ENCODE peak calls at places on chromosomes 5 and 9, in five cellular contexts. One of them, this sample, is unnamed.

GRCh38 chr9:34328500-34328982 is 527 bp downstream of the KIF24 start:
- DNase-seq in putamen: no peak
- DNase-seq in stimulated activated CD4-positive, alpha-beta T cell treated with anti-CD3 and anti-CD28 coated beads, Interleukin-2, amount 100 ng/mL, for 48 hours: no peak
- DNase-seq in COR-L47: peak; percentile 36
- DNase-seq in body of pancreas: no peak
- DNase-seq in this sample: no peak

GRCh38 chr9:134323741-134324358 is 2.4 kb upstream of the RXRA start:
- DNase-seq in putamen: no peak
- DNase-seq in stimulated activated CD4-positive, alpha-beta T cell treated with anti-CD3 and anti-CD28 coated beads, Interleukin-2, amount 100 ng/mL, for 48 hours: no peak
- DNase-seq in COR-L47: no peak
- DNase-seq in body of pancreas: peak; percentile 51
- DNase-seq in this sample: no peak

GRCh38 chr5:67773439-67773988 is 442.0 kb upstream of the PIK3R1 start:
- DNase-seq in putamen: peak; percentile 93
- DNase-seq in stimulated activated CD4-positive, alpha-beta T cell treated with anti-CD3 and anti-CD28 coated beads, Interleukin-2, amount 100 ng/mL, for 48 hours: no peak
- DNase-seq in COR-L47: peak; percentile 12
- DNase-seq in body of pancreas: no peak
- DNase-seq in this sample: no peak

GRCh38 chr9:134291452-134291881 is 34.8 kb upstream of the RXRA start:
- DNase-seq in putamen: no peak
- DNase-seq in stimulated activated CD4-positive, alpha-beta T cell treated with anti-CD3 and anti-CD28 coated beads, Interleukin-2, amount 100 ng/mL, for 48 hours: no peak
- DNase-seq in COR-L47: no peak
- DNase-seq in body of pancreas: no peak
- DNase-seq in this sample: no peak

GRCh38 chr9:133037775-133038174 is 7.0 kb downstream of the GTF3C5 start:
- DNase-seq in putamen: no peak
- DNase-seq in stimulated activated CD4-positive, alpha-beta T cell treated with anti-CD3 and anti-CD28 coated beads, Interleukin-2, amount 100 ng/mL, for 48 hours: no peak
- DNase-seq in COR-L47: no peak
- DNase-seq in body of pancreas: no peak
- DNase-seq in this sample: no peak

GRCh38 chr9:41229408-41230401 is 40.6 kb upstream of the ZNG1F start:
- DNase-seq in putamen: no peak
- DNase-seq in stimulated activated CD4-positive, alpha-beta T cell treated with anti-CD3 and anti-CD28 coated beads, Interleukin-2, amount 100 ng/mL, for 48 hours: no peak
- DNase-seq in COR-L47: no peak
- DNase-seq in body of pancreas: no peak
- DNase-seq in this sample: no peak

GRCh38 chr9:131868766-131869165 is 128.9 kb upstream of the RAPGEF1 start:
- DNase-seq in putamen: peak; percentile 50
- DNase-seq in stimulated activated CD4-positive, alpha-beta T cell treated with anti-CD3 and anti-CD28 coated beads, Interleukin-2, amount 100 ng/mL, for 48 hours: no peak
- DNase-seq in COR-L47: no peak
- DNase-seq in body of pancreas: no peak
- DNase-seq in this sample: no peak

GRCh38 chr5:124746252-124746915 is at the start of gene ZNF608:
- DNase-seq in putamen: no peak
- DNase-seq in stimulated activated CD4-positive, alpha-beta T cell treated with anti-CD3 and anti-CD28 coated beads, Interleukin-2, amount 100 ng/mL, for 48 hours: no peak
- DNase-seq in COR-L47: peak; percentile 36
- DNase-seq in body of pancreas: peak; percentile 34
- DNase-seq in this sample: no peak

GRCh38 chr9:124472770-124473169 is 22.5 kb downstream of the ADGRD2 start:
- DNase-seq in putamen: no peak
- DNase-seq in stimulated activated CD4-positive, alpha-beta T cell treated with anti-CD3 and anti-CD28 coated beads, Interleukin-2, amount 100 ng/mL, for 48 hours: no peak
- DNase-seq in COR-L47: no peak
- DNase-seq in body of pancreas: no peak
- DNase-seq in this sample: no peak

GRCh38 chr5:103260951-103261350 is 2.4 kb downstream of the MACIR start:
- DNase-seq in putamen: no peak
- DNase-seq in stimulated activated CD4-positive, alpha-beta T cell treated with anti-CD3 and anti-CD28 coated beads, Interleukin-2, amount 100 ng/mL, for 48 hours: no peak
- DNase-seq in COR-L47: no peak
- DNase-seq in body of pancreas: no peak
- DNase-seq in this sample: no peak

GRCh38 chr5:69449511-69449910 is 34.6 kb downstream of the MARVELD2 start:
- DNase-seq in putamen: no peak
- DNase-seq in stimulated activated CD4-positive, alpha-beta T cell treated with anti-CD3 and anti-CD28 coated beads, Interleukin-2, amount 100 ng/mL, for 48 hours: no peak
- DNase-seq in COR-L47: no peak
- DNase-seq in body of pancreas: no peak
- DNase-seq in this sample: no peak

GRCh38 chr9:119268985-119269384 is 100.2 kb downstream of the BRINP1 start:
- DNase-seq in putamen: no peak
- DNase-seq in stimulated activated CD4-positive, alpha-beta T cell treated with anti-CD3 and anti-CD28 coated beads, Interleukin-2, amount 100 ng/mL, for 48 hours: no peak
- DNase-seq in COR-L47: no peak
- DNase-seq in body of pancreas: no peak
- DNase-seq in this sample: no peak

GRCh38 chr5:149658299-149658698 is 71.8 kb upstream of the PPARGC1B start:
- DNase-seq in putamen: no peak
- DNase-seq in stimulated activated CD4-positive, alpha-beta T cell treated with anti-CD3 and anti-CD28 coated beads, Interleukin-2, amount 100 ng/mL, for 48 hours: no peak
- DNase-seq in COR-L47: no peak
- DNase-seq in body of pancreas: peak; percentile 31
- DNase-seq in this sample: no peak

GRCh38 chr9:630817-631216 is 210.7 kb upstream of the DMRT1 start:
- DNase-seq in putamen: no peak
- DNase-seq in stimulated activated CD4-positive, alpha-beta T cell treated with anti-CD3 and anti-CD28 coated beads, Interleukin-2, amount 100 ng/mL, for 48 hours: no peak
- DNase-seq in COR-L47: no peak
- DNase-seq in body of pancreas: no peak
- DNase-seq in this sample: no peak

GRCh38 chr5:39209924-39210323 is 9.4 kb downstream of the FYB1 start:
- DNase-seq in putamen: no peak
- DNase-seq in stimulated activated CD4-positive, alpha-beta T cell treated with anti-CD3 and anti-CD28 coated beads, Interleukin-2, amount 100 ng/mL, for 48 hours: peak; percentile 64
- DNase-seq in COR-L47: no peak
- DNase-seq in body of pancreas: no peak
- DNase-seq in this sample: peak; percentile 22

GRCh38 chr5:464843-465590 is 22.0 kb downstream of the EXOC3 start:
- DNase-seq in putamen: no peak
- DNase-seq in stimulated activated CD4-positive, alpha-beta T cell treated with anti-CD3 and anti-CD28 coated beads, Interleukin-2, amount 100 ng/mL, for 48 hours: no peak
- DNase-seq in COR-L47: no peak
- DNase-seq in body of pancreas: peak; percentile 6
- DNase-seq in this sample: no peak

GRCh38 chr5:150317048-150318003 is 14.6 kb upstream of the ARSI start:
- DNase-seq in putamen: no peak
- DNase-seq in stimulated activated CD4-positive, alpha-beta T cell treated with anti-CD3 and anti-CD28 coated beads, Interleukin-2, amount 100 ng/mL, for 48 hours: no peak
- DNase-seq in COR-L47: no peak
- DNase-seq in body of pancreas: no peak
- DNase-seq in this sample: no peak

GRCh38 chr5:6556802-6557102 is 76.1 kb downstream of the NSUN2 start:
- DNase-seq in putamen: no peak
- DNase-seq in stimulated activated CD4-positive, alpha-beta T cell treated with anti-CD3 and anti-CD28 coated beads, Interleukin-2, amount 100 ng/mL, for 48 hours: no peak
- DNase-seq in COR-L47: no peak
- DNase-seq in body of pancreas: no peak
- DNase-seq in this sample: no peak

GRCh38 chr5:142680605-142681259 is 5.2 kb downstream of the FGF1 start:
- DNase-seq in putamen: no peak
- DNase-seq in stimulated activated CD4-positive, alpha-beta T cell treated with anti-CD3 and anti-CD28 coated beads, Interleukin-2, amount 100 ng/mL, for 48 hours: no peak
- DNase-seq in COR-L47: no peak
- DNase-seq in body of pancreas: peak; percentile 57
- DNase-seq in this sample: no peak

GRCh38 chr5:172102913-172103629 is 85.0 kb downstream of the STK10 start:
- DNase-seq in putamen: no peak
- DNase-seq in stimulated activated CD4-positive, alpha-beta T cell treated with anti-CD3 and anti-CD28 coated beads, Interleukin-2, amount 100 ng/mL, for 48 hours: no peak
- DNase-seq in COR-L47: no peak
- DNase-seq in body of pancreas: no peak
- DNase-seq in this sample: no peak

GRCh38 chr5:6510973-6511372 is 62.3 kb downstream of the UBE2QL1 start:
- DNase-seq in putamen: no peak
- DNase-seq in stimulated activated CD4-positive, alpha-beta T cell treated with anti-CD3 and anti-CD28 coated beads, Interleukin-2, amount 100 ng/mL, for 48 hours: no peak
- DNase-seq in COR-L47: no peak
- DNase-seq in body of pancreas: no peak
- DNase-seq in this sample: no peak